ENCODE peak calls at places on chromosomes 1 and 21, in five cellular contexts. One of them, this sample, is unnamed.

GRCh38 chr1:218939095-218939494 is 234.6 kb upstream of the LYPLAL1 start:
- DNase-seq in mesothelial cell of epicardium: no peak
- DNase-seq in NCI-H1092 treated with DMSO at 0.1 percent for 48 hours: no peak
- DNase-seq in memory B cell: no peak
- DNase-seq in fibroblast of mammary gland: peak
- DNase-seq in this sample: no peak

GRCh38 chr1:28259935-28260802 is 851 bp downstream of the SESN2 start:
- DNase-seq in mesothelial cell of epicardium: peak
- DNase-seq in memory B cell: no peak
- DNase-seq in NCI-H1092 treated with DMSO at 0.1 percent for 48 hours: peak
- DNase-seq in fibroblast of mammary gland: peak
- DNase-seq in this sample: peak

GRCh38 chr1:78340006-78340405 is 150.8 kb upstream of the PTGFR start:
- DNase-seq in memory B cell: no peak
- DNase-seq in NCI-H1092 treated with DMSO at 0.1 percent for 48 hours: no peak
- DNase-seq in fibroblast of mammary gland: peak
- DNase-seq in mesothelial cell of epicardium: no peak
- DNase-seq in this sample: no peak

GRCh38 chr1:102879439-102879993 is 228.8 kb downstream of the COL11A1 start:
- DNase-seq in NCI-H1092 treated with DMSO at 0.1 percent for 48 hours: no peak
- DNase-seq in fibroblast of mammary gland: peak
- DNase-seq in mesothelial cell of epicardium: no peak
- DNase-seq in memory B cell: no peak
- DNase-seq in this sample: peak

GRCh38 chr1:54370287-54371003 is 35.7 kb downstream of the SSBP3 start:
- DNase-seq in memory B cell: no peak
- DNase-seq in fibroblast of mammary gland: no peak
- DNase-seq in NCI-H1092 treated with DMSO at 0.1 percent for 48 hours: no peak
- DNase-seq in mesothelial cell of epicardium: no peak
- DNase-seq in this sample: no peak

GRCh38 chr1:208165659-208166058 is 78.5 kb downstream of the PLXNA2 start:
- DNase-seq in NCI-H1092 treated with DMSO at 0.1 percent for 48 hours: no peak
- DNase-seq in memory B cell: no peak
- DNase-seq in mesothelial cell of epicardium: no peak
- DNase-seq in fibroblast of mammary gland: peak
- DNase-seq in this sample: peak

GRCh38 chr1:202034683-202035462 is 24.5 kb downstream of the ELF3 start:
- DNase-seq in mesothelial cell of epicardium: peak
- DNase-seq in fibroblast of mammary gland: peak
- DNase-seq in NCI-H1092 treated with DMSO at 0.1 percent for 48 hours: no peak
- DNase-seq in memory B cell: no peak
- DNase-seq in this sample: no peak

GRCh38 chr1:228163004-228163753 is 2.4 kb upstream of the IBA57 start:
- DNase-seq in NCI-H1092 treated with DMSO at 0.1 percent for 48 hours: no peak
- DNase-seq in mesothelial cell of epicardium: peak
- DNase-seq in fibroblast of mammary gland: peak
- DNase-seq in memory B cell: no peak
- DNase-seq in this sample: no peak

GRCh38 chr1:167955915-167956314 is 19.0 kb upstream of the MPC2 start:
- DNase-seq in NCI-H1092 treated with DMSO at 0.1 percent for 48 hours: no peak
- DNase-seq in memory B cell: no peak
- DNase-seq in fibroblast of mammary gland: peak
- DNase-seq in mesothelial cell of epicardium: no peak
- DNase-seq in this sample: no peak

GRCh38 chr21:39660191-39660590 is 47.5 kb downstream of the B3GALT5 start:
- DNase-seq in mesothelial cell of epicardium: no peak
- DNase-seq in fibroblast of mammary gland: peak
- DNase-seq in memory B cell: no peak
- DNase-seq in NCI-H1092 treated with DMSO at 0.1 percent for 48 hours: peak
- DNase-seq in this sample: peak

GRCh38 chr1:60898987-60899386 is 183.4 kb upstream of the NFIA start:
- DNase-seq in mesothelial cell of epicardium: no peak
- DNase-seq in memory B cell: no peak
- DNase-seq in fibroblast of mammary gland: no peak
- DNase-seq in NCI-H1092 treated with DMSO at 0.1 percent for 48 hours: no peak
- DNase-seq in this sample: no peak

GRCh38 chr1:3817821-3818597 is 21.7 kb upstream of the LRRC47 start:
- DNase-seq in mesothelial cell of epicardium: no peak
- DNase-seq in NCI-H1092 treated with DMSO at 0.1 percent for 48 hours: no peak
- DNase-seq in memory B cell: no peak
- DNase-seq in fibroblast of mammary gland: no peak
- DNase-seq in this sample: no peak

GRCh38 chr1:116486424-116486823 is 84.4 kb downstream of the CD58 start:
- DNase-seq in mesothelial cell of epicardium: no peak
- DNase-seq in memory B cell: no peak
- DNase-seq in fibroblast of mammary gland: peak
- DNase-seq in NCI-H1092 treated with DMSO at 0.1 percent for 48 hours: no peak
- DNase-seq in this sample: peak

GRCh38 chr1:168225476-168226190 is at the start of gene SFT2D2:
- DNase-seq in memory B cell: peak
- DNase-seq in fibroblast of mammary gland: peak
- DNase-seq in NCI-H1092 treated with DMSO at 0.1 percent for 48 hours: peak
- DNase-seq in mesothelial cell of epicardium: peak
- DNase-seq in this sample: no peak

GRCh38 chr1:36606908-36607651 is 124.4 kb upstream of the CSF3R start:
- DNase-seq in memory B cell: no peak
- DNase-seq in mesothelial cell of epicardium: no peak
- DNase-seq in fibroblast of mammary gland: no peak
- DNase-seq in NCI-H1092 treated with DMSO at 0.1 percent for 48 hours: no peak
- DNase-seq in this sample: no peak

This sample was measured in HFF-Myc.